ENCODE peak calls at places on chromosomes 5 and 9, in five cellular contexts. One of them, this sample, is unnamed.

GRCh38 chr5:133938932-133939331 is 29.5 kb downstream of the C5orf15 start:
- DNase-seq in K562: no peak
- DNase-seq in GM12878: no peak
- DNase-seq in HepG2: no peak
- DNase-seq in H1: no peak
- DNase-seq in this sample: no peak

GRCh38 chr5:33850100-33850594 is 41.6 kb downstream of the ADAMTS12 start:
- DNase-seq in K562: no peak
- DNase-seq in GM12878: peak; percentile 99
- DNase-seq in HepG2: peak; percentile 3
- DNase-seq in H1: no peak
- DNase-seq in this sample: peak; percentile 54

GRCh38 chr5:85931220-85931619 is 686.5 kb upstream of the COX7C start:
- DNase-seq in K562: no peak
- DNase-seq in GM12878: no peak
- DNase-seq in HepG2: no peak
- DNase-seq in H1: no peak
- DNase-seq in this sample: no peak

GRCh38 chr9:96663506-96664120 is 8.5 kb upstream of the PRXL2C start:
- DNase-seq in K562: no peak
- DNase-seq in GM12878: no peak
- DNase-seq in HepG2: no peak
- DNase-seq in H1: no peak
- DNase-seq in this sample: no peak

GRCh38 chr9:93387791-93388190 is 63.7 kb upstream of the FAM120A start:
- DNase-seq in K562: no peak
- DNase-seq in GM12878: no peak
- DNase-seq in HepG2: no peak
- DNase-seq in H1: no peak
- DNase-seq in this sample: no peak

GRCh38 chr9:95098391-95098921 is 219.1 kb downstream of the FANCC start:
- DNase-seq in K562: no peak
- DNase-seq in GM12878: no peak
- DNase-seq in HepG2: no peak
- DNase-seq in H1: no peak
- DNase-seq in this sample: no peak

GRCh38 chr5:122236270-122236669 is 75.8 kb upstream of the SNCAIP start:
- DNase-seq in K562: no peak
- DNase-seq in GM12878: no peak
- DNase-seq in HepG2: no peak
- DNase-seq in H1: no peak
- DNase-seq in this sample: no peak

GRCh38 chr5:1268666-1269065 is 26.2 kb downstream of the TERT start:
- DNase-seq in K562: no peak
- DNase-seq in GM12878: no peak
- DNase-seq in HepG2: no peak
- DNase-seq in H1: no peak
- DNase-seq in this sample: no peak

GRCh38 chr5:57445715-57446037 is 36.9 kb downstream of the ACTBL2 start:
- DNase-seq in K562: no peak
- DNase-seq in GM12878: no peak
- DNase-seq in HepG2: no peak
- DNase-seq in H1: no peak
- DNase-seq in this sample: no peak
- TF ChIP-seq POLR2A in K562: no peak
- TF ChIP-seq POLR2A in GM12878: no peak
- TF ChIP-seq POLR2A in HepG2: no peak
- TF ChIP-seq POLR2A in H1: no peak
- TF ChIP-seq POLR2A in this sample: no peak

GRCh38 chr9:68979538-68980314 is 34.2 kb downstream of the PRKACG start:
- DNase-seq in K562: no peak
- DNase-seq in GM12878: no peak
- DNase-seq in HepG2: no peak
- DNase-seq in H1: no peak
- DNase-seq in this sample: no peak
- TF ChIP-seq KDM1A in K562: no peak
- TF ChIP-seq KDM1A in GM12878: no peak
- TF ChIP-seq KDM1A in HepG2: no peak
- TF ChIP-seq KDM1A in H1: no peak
- TF ChIP-seq KDM1A in this sample: no peak

GRCh38 chr9:98989036-98990000 is 45.6 kb downstream of the COL15A1 start:
- DNase-seq in K562: no peak
- DNase-seq in GM12878: peak; percentile 8
- DNase-seq in HepG2: peak; percentile 18
- DNase-seq in H1: no peak
- DNase-seq in this sample: peak; percentile 86
- TF ChIP-seq POLR2A in K562: no peak
- TF ChIP-seq POLR2A in GM12878: no peak
- TF ChIP-seq POLR2A in HepG2: no peak
- TF ChIP-seq POLR2A in H1: no peak
- TF ChIP-seq POLR2A in this sample: no peak

GRCh38 chr9:87857141-87857947 is 25.3 kb upstream of the SPATA31E1 start:
- DNase-seq in K562: no peak
- DNase-seq in GM12878: no peak
- DNase-seq in HepG2: no peak
- DNase-seq in H1: no peak
- DNase-seq in this sample: no peak
- TF ChIP-seq KDM1A in K562: no peak
- TF ChIP-seq KDM1A in GM12878: no peak
- TF ChIP-seq KDM1A in HepG2: no peak
- TF ChIP-seq KDM1A in H1: no peak
- TF ChIP-seq KDM1A in this sample: no peak

GRCh38 chr5:55535199-55535905 is 588 bp upstream of the PLPP1 start:
- DNase-seq in K562: no peak
- DNase-seq in GM12878: no peak
- DNase-seq in HepG2: no peak
- DNase-seq in H1: no peak
- DNase-seq in this sample: no peak
- TF ChIP-seq POLR2A in K562: no peak
- TF ChIP-seq POLR2A in GM12878: no peak
- TF ChIP-seq POLR2A in HepG2: no peak
- TF ChIP-seq POLR2A in H1: no peak
- TF ChIP-seq POLR2A in this sample: no peak

GRCh38 chr5:9667906-9668305 is 37.8 kb upstream of the TAS2R1 start:
- DNase-seq in K562: no peak
- DNase-seq in GM12878: no peak
- DNase-seq in HepG2: no peak
- DNase-seq in H1: no peak
- DNase-seq in this sample: no peak

GRCh38 chr5:9670371-9670770 is 40.2 kb upstream of the TAS2R1 start:
- DNase-seq in K562: no peak
- DNase-seq in GM12878: no peak
- DNase-seq in HepG2: no peak
- DNase-seq in H1: no peak
- DNase-seq in this sample: no peak
- TF ChIP-seq KDM1A in K562: no peak
- TF ChIP-seq KDM1A in GM12878: no peak
- TF ChIP-seq KDM1A in HepG2: no peak
- TF ChIP-seq KDM1A in H1: no peak
- TF ChIP-seq KDM1A in this sample: no peak

DNA sequence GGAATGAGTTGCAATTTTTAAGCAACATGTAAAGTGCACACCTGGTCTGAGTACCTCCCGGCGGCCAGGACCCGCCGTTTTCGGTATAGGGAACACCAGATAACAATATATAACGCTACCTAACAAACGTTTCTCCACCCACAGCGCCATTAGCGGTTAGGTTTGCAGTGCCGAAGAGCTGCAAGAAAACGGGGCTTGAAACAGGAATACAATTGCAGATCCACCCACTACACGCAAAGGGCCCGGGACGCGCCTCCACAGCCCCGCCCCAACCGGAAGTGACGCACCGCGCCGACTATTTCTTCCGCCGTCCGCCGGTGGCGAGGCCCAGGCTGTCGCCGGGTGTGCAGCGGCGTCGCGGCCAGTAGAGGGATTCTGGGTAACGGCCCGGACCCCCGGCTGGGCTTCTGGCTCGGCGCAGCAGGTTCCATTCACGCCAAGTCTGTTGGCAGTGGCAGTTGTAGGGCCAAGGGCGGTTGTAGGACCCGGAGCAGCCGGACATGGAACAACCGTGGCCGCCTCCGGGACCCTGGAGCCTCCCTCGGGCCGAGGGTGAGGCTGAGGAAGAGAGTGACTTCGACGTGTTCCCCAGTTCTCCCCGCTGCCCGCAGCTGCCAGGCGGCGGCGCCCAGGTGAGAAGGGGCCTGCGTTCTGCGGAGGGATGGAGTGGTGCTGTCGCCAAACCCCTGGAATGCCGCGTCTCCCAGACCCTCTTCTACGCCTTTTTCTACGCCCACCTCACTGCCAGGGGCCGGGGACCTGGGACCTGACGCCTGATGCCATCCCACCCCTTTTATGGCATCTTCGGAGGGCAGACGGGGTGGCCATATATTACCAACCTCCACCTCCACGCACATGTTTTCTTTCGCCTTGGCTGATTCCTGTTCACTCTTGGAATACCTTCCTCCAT is at the start of gene CDC37L1:
- DNase-seq in K562: peak; percentile 85
- DNase-seq in GM12878: peak; percentile 83
- DNase-seq in HepG2: peak; percentile 91
- DNase-seq in H1: peak; percentile 99
- DNase-seq in this sample: peak; percentile 97
- TF ChIP-seq POLR2A in K562: peak; percentile 91
- TF ChIP-seq POLR2A in GM12878: peak; percentile 97
- TF ChIP-seq POLR2A in HepG2: peak; percentile 95
- TF ChIP-seq POLR2A in H1: peak; percentile 83
- TF ChIP-seq POLR2A in this sample: peak; percentile 94

DNA sequence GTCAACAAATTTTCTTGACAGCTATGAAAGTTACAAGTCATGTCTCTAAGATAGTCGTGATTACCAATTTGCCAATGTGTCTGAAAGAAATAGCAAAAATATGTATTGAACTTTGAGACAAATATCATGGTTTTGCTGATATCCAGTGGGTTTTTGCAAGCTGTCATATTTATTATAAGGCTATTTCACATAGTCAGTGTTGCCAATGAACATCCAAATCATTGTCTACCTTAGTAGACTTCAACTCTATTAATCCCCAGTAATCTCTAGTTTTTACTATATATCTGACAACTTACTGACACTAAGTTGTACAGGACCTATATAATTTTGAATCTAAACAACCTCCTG is 203.2 kb downstream of the TSSK1B start:
- DNase-seq in K562: no peak
- DNase-seq in GM12878: no peak
- DNase-seq in HepG2: no peak
- DNase-seq in H1: no peak
- DNase-seq in this sample: no peak
- TF ChIP-seq KDM1A in K562: no peak
- TF ChIP-seq KDM1A in GM12878: no peak
- TF ChIP-seq KDM1A in HepG2: no peak
- TF ChIP-seq KDM1A in H1: no peak
- TF ChIP-seq KDM1A in this sample: no peak

GRCh38 chr9:73154760-73155159 is 3.1 kb downstream of the ANXA1 start:
- DNase-seq in K562: no peak
- DNase-seq in GM12878: no peak
- DNase-seq in HepG2: no peak
- DNase-seq in H1: no peak
- DNase-seq in this sample: no peak

GRCh38 chr9:73155968-73156592 is 4.4 kb downstream of the ANXA1 start:
- DNase-seq in K562: no peak
- DNase-seq in GM12878: no peak
- DNase-seq in HepG2: no peak
- DNase-seq in H1: no peak
- DNase-seq in this sample: no peak

GRCh38 chr9:73157811-73158210 is 6.1 kb downstream of the ANXA1 start:
- DNase-seq in K562: no peak
- DNase-seq in GM12878: no peak
- DNase-seq in HepG2: no peak
- DNase-seq in H1: no peak
- DNase-seq in this sample: no peak

GRCh38 chr9:73155389-73155788 is 3.7 kb downstream of the ANXA1 start:
- DNase-seq in K562: no peak
- DNase-seq in GM12878: no peak
- DNase-seq in HepG2: no peak
- DNase-seq in H1: no peak
- DNase-seq in this sample: no peak

DNA sequence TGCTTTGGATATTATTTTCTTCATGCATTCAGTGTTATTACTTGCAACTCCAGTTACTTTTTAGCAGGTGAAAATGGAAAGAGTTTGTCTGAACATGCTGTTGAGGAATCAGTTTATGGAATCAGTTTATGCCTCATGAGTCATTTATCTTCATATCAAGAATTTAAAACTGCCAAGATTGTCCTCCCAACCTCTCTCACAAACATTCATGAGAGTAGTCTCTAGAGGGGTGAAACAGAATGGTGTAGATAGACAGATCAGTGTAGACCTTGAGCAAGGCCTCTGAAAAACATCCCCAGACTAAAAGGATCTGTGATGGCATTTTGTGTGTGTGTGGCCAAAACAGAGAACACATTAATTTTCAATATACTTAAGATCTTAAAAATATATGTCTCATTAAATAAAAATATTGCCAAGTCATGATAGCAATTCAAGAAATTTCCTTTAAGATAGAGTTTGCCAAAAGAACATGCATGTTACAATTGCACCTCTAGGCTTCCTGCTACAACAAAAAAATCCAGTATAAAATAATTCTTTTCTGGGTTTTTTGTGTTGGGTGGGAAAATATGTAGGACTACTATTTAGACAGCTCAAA is 5.0 kb downstream of the ANXA1 start:
- DNase-seq in K562: no peak
- DNase-seq in GM12878: no peak
- DNase-seq in HepG2: no peak
- DNase-seq in H1: no peak
- DNase-seq in this sample: no peak
- TF ChIP-seq POLR2A in K562: no peak
- TF ChIP-seq POLR2A in GM12878: no peak
- TF ChIP-seq POLR2A in HepG2: no peak
- TF ChIP-seq POLR2A in H1: no peak
- TF ChIP-seq POLR2A in this sample: no peak

DNA sequence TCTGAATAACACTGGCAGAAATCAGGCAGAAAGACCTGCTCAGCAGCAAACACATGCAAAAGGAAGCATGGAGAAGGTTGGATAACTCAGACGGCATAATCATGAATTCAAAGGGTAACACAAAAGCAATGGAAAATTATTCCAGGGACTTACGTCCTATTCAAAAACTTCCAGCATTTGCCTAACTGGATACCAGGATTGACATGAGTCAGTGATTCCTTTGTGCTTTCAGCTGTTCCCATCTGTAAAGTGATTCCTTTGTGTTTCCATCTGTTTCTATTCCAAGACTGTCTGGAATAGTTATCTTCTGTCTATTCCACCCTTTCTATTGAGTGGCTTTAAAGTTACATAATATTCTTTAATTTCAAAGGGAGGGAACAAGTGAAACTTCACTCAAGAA is 1361.7 kb upstream of the CDH9 start:
- DNase-seq in K562: no peak
- DNase-seq in GM12878: no peak
- DNase-seq in HepG2: no peak
- DNase-seq in H1: no peak
- DNase-seq in this sample: no peak
- TF ChIP-seq KDM1A in K562: no peak
- TF ChIP-seq KDM1A in GM12878: no peak
- TF ChIP-seq KDM1A in HepG2: no peak
- TF ChIP-seq KDM1A in H1: no peak
- TF ChIP-seq KDM1A in this sample: no peak